ENCODE peak calls at places on chromosomes 16 and 17, in ten cellular contexts. F, W, B, G, Q, E, T, S, A and K are unnamed samples.

GRCh38 chr17:10161392-10161791 is 37.0 kb downstream of the GAS7 start:
- DNase-seq in F (no peak), W (no peak), B (no peak), G (no peak), Q (no peak), E (no peak), T (no peak), S (no peak), A (no peak), K (no peak)

GRCh38 chr17:49515196-49515770 is 20.2 kb downstream of the NGFR start:
- DNase-seq in F (peak), W (peak), B (no peak), G (peak), Q (peak), E (peak), T (peak), S (peak), A (peak), K (no peak)

GRCh38 chr17:13204607-13205237 is 186.9 kb upstream of the ELAC2 start:
- DNase-seq in F (peak), W (no peak), B (no peak), G (peak), Q (no peak), E (no peak), T (no peak), S (no peak), A (no peak), K (no peak)

GRCh38 chr17:1498869-1499268 is 6.4 kb upstream of the MYO1C start:
- DNase-seq in F (peak), W (no peak), B (no peak), G (peak), Q (no peak), E (peak), T (peak), S (no peak), A (no peak), K (no peak)

GRCh38 chr17:45367216-45367615 is 50.4 kb upstream of the MAP3K14 start:
- DNase-seq in F (no peak), W (no peak), B (no peak), G (no peak), Q (no peak), E (no peak), T (no peak), S (no peak), A (no peak), K (peak)

GRCh38 chr17:3636908-3637373 is 381 bp downstream of the CTNS start:
- DNase-seq in F (no peak), W (no peak), B (no peak), G (no peak), Q (no peak), E (no peak), T (no peak), S (no peak), A (no peak), K (no peak)

GRCh38 chr16:73150790-73151189 is 102.9 kb upstream of the ZFHX3 start:
- DNase-seq in F (no peak), W (no peak), B (no peak), G (no peak), Q (no peak), E (no peak), T (no peak), S (no peak), A (no peak), K (no peak)

GRCh38 chr17:10557422-10557821 is 8.0 kb upstream of the MYH2 start:
- DNase-seq in F (no peak), W (no peak), B (no peak), G (peak), Q (no peak), E (no peak), T (no peak), S (no peak), A (no peak), K (no peak)

GRCh38 chr16:72098936-72099335 is 5.3 kb downstream of the DHX38 start:
- DNase-seq in F (no peak), W (no peak), B (no peak), G (no peak), Q (no peak), E (no peak), T (peak), S (no peak), A (no peak), K (no peak)

GRCh38 chr17:82180776-82181528 is 31.7 kb downstream of the CCDC57 start:
- DNase-seq in F (no peak), W (no peak), B (no peak), G (no peak), Q (no peak), E (no peak), T (no peak), S (no peak), A (no peak), K (no peak)

GRCh38 chr17:50920891-50921595 is 54.9 kb upstream of the TOB1 start:
- DNase-seq in F (no peak), W (no peak), B (no peak), G (no peak), Q (no peak), E (no peak), T (no peak), S (no peak), A (no peak), K (no peak)

GRCh38 chr17:51734462-51734861 is 424.1 kb downstream of the CA10 start:
- DNase-seq in F (no peak), W (no peak), B (no peak), G (peak), Q (no peak), E (no peak), T (peak), S (no peak), A (no peak), K (no peak)

GRCh38 chr17:59406808-59407381 is 75.4 kb downstream of the YPEL2 start:
- DNase-seq in F (peak), W (no peak), B (no peak), G (peak), Q (no peak), E (peak), T (no peak), S (no peak), A (no peak), K (no peak)

GRCh38 chr17:61877837-61878236 is 14.5 kb upstream of the BRIP1 start:
- DNase-seq in F (no peak), W (no peak), B (no peak), G (no peak), Q (no peak), E (no peak), T (no peak), S (no peak), A (no peak), K (no peak)
- TF ChIP-seq CTCF in F (no peak), W (no peak), B (no peak), G (no peak), Q (no peak), E (no peak), T (no peak), S (no peak), A (no peak), K (no peak)

DNA sequence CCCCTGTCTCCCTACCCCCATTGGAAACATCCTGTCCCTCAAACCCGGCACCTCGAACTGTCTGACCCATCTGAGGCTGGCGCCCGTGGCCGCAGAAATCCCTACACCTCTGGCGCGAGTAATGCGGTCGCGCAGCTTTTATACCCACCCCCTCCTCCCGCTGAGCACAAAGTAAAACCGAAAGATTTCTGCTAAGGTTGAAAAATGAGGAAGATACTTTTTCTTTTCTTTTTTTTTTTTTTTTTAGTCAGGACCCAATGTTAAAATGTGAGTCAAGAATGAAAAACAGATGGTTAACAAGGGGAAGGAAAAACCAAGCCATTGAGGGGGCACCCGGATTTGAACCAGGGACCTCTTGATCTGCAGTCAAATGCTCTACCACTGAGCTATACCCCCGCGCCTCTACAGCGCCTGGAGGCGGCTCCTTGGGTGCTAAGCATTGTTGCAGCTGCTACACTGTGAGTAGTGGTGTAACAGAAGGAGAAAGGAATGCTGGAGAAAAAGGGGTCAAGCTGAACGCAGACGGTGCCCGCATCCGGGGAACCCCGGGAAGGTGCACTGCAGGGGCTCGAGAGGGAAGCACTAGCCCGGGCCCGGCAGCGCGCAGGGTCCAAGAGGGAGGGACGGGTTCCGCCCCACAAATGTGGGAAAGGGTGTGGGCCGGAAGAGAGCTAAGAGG is 751 bp upstream of the LASP1 start:
- DNase-seq in F (peak), W (no peak), B (peak), G (peak), Q (peak), E (peak), T (peak), S (peak), A (peak), K (peak)
- TF ChIP-seq CTCF in F (no peak), W (no peak), B (peak), G (peak), Q (no peak), E (no peak), T (peak), S (peak), A (no peak), K (no peak)

DNA sequence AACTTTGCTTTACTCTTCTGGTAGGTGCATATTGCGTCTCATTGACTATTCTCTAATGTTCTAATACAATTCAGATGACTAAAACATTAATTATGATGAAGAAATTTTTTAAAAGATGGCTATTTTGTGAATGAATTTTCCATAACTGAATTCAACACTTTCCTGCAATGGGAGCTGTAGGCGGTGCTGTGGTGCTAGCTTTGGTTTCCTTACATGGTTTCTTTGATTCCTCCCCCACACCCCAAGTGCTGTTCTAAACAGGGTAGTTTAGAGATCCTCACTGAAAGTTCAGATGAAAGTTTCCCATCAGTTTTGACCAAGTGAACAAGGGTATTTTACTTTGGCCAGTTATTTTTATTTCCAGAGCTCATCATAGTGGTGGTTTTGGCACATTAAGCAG is 26.0 kb upstream of the MRC2 start:
- DNase-seq in F (no peak), W (no peak), B (no peak), G (peak), Q (no peak), E (no peak), T (no peak), S (no peak), A (no peak), K (no peak)
- TF ChIP-seq CTCF in F (peak), W (no peak), B (no peak), G (peak), Q (no peak), E (no peak), T (no peak), S (no peak), A (no peak), K (no peak)

GRCh38 chr16:50136399-50136798 is 16.7 kb upstream of the TENT4B start:
- DNase-seq in F (no peak), W (no peak), B (no peak), G (no peak), Q (no peak), E (no peak), T (no peak), S (no peak), A (no peak), K (no peak)
- TF ChIP-seq CTCF in F (no peak), W (no peak), B (no peak), G (no peak), Q (no peak), E (no peak), T (no peak), S (no peak), A (no peak), K (no peak)

GRCh38 chr16:82630688-82631087 is 3.9 kb downstream of the CDH13 start:
- DNase-seq in F (no peak), W (no peak), B (no peak), G (peak), Q (no peak), E (no peak), T (peak), S (no peak), A (no peak), K (no peak)
- TF ChIP-seq CTCF in F (peak), W (peak), B (no peak), G (peak), Q (no peak), E (no peak), T (peak), S (peak), A (no peak), K (no peak)

GRCh38 chr17:32490101-32490482 is 3.3 kb downstream of the CDK5R1 start:
- DNase-seq in F (no peak), W (no peak), B (no peak), G (no peak), Q (no peak), E (no peak), T (no peak), S (no peak), A (no peak), K (no peak)
- TF ChIP-seq CTCF in F (no peak), W (no peak), B (no peak), G (no peak), Q (no peak), E (no peak), T (no peak), S (no peak), A (no peak), K (no peak)

DNA sequence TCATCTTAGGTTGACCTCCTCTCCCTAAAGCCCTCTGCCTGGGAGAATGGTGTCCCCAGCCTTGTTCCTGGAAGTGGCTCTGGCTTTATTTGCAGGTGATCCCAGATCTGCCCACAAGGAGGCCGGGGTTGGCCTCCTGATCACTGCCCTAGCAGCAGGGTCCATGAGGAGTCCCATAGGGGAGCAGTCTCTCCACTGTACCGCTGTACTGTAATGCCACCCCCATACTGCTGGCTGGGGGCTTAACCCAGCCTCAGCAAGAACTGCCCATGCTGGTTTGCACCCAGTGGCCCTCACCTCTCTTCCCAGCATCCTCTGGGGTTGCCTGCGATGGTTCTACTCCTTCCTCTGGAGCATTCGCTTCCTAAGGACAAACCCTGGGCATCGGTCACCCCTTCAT is 39.1 kb downstream of the PSME3IP1 start:
- DNase-seq in F (no peak), W (no peak), B (no peak), G (no peak), Q (no peak), E (no peak), T (no peak), S (no peak), A (no peak), K (no peak)
- TF ChIP-seq CTCF in F (no peak), W (peak), B (peak), G (no peak), Q (no peak), E (peak), T (peak), S (no peak), A (no peak), K (no peak)

GRCh38 chr16:54591816-54592246 is 305.2 kb upstream of the IRX3 start:
- DNase-seq in F (no peak), W (no peak), B (no peak), G (no peak), Q (no peak), E (no peak), T (no peak), S (no peak), A (no peak), K (peak)

GRCh38 chr16:54587176-54587515 is 300.6 kb upstream of the IRX3 start:
- DNase-seq in F (no peak), W (no peak), B (no peak), G (no peak), Q (no peak), E (no peak), T (no peak), S (no peak), A (no peak), K (peak)

GRCh38 chr16:54588026-54588425 is 301.4 kb upstream of the IRX3 start:
- DNase-seq in F (no peak), W (no peak), B (no peak), G (no peak), Q (no peak), E (no peak), T (no peak), S (no peak), A (no peak), K (peak)

GRCh38 chr16:54590836-54591235 is 304.2 kb upstream of the IRX3 start:
- DNase-seq in F (no peak), W (no peak), B (no peak), G (no peak), Q (no peak), E (no peak), T (no peak), S (no peak), A (no peak), K (peak)

DNA sequence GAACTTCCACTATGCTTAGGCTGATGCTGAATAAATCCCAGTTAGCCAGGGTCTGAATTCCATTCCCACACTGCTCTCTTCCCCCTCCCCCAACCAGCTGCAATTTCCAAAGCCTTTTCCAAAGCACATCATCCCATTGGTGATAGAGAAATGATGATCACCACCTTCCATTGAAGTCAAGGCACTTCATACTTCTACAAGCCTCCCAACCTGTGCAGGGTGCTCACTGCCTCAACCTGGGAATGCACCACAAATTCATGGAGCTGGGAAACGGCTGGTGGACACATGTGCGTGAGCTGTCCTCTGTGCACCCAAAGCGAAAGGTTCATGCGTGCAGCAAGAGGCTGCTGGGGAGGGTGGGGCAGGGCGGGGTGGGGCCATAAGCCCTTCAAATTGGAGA is 302.7 kb upstream of the IRX3 start:
- DNase-seq in F (no peak), W (no peak), B (no peak), G (no peak), Q (no peak), E (no peak), T (no peak), S (no peak), A (no peak), K (peak)
- TF ChIP-seq CTCF in F (no peak), W (no peak), B (no peak), G (no peak), Q (no peak), E (no peak), T (no peak), S (no peak), A (no peak), K (no peak)

DNA sequence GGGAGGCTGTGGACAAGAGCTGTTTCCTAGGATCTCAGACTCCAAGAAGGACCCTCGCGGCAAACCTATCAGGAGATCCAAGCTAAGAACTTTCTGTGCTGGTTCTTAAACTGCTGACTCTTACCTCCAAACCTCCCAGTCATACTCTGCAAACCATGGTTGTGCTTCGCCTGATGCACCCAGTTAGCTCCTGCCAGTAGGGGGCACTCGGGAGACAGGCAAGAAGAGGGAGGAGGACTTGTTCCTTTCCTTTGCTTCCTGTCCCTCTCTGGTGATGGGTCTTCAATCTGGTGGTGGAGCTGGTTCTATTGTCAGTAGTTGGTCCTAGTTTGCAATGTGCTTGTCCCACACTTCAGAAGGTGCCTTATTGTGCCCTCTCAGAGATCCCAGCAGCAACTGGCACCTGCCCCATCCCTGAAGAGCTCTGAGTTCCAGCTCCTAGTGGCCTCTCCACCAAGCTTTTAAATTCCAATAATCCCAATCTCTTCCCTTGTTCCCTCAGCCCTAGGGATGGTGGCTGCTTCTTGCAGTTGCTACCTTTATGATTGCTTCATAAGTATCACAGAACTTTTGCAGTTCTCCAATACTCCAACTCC is 113.5 kb upstream of the RPL38 start:
- DNase-seq in F (peak), W (no peak), B (no peak), G (peak), Q (no peak), E (peak), T (peak), S (no peak), A (no peak), K (no peak)
- TF ChIP-seq CTCF in F (no peak), W (peak), B (peak), G (peak), Q (no peak), E (peak), T (peak), S (peak), A (no peak), K (no peak)

GRCh38 chr16:64459821-64460220 is 662.0 kb downstream of the CDH11 start:
- DNase-seq in F (peak), W (no peak), B (no peak), G (peak), Q (no peak), E (no peak), T (peak), S (no peak), A (no peak), K (no peak)

GRCh38 chr16:64452446-64452845 is 669.4 kb downstream of the CDH11 start:
- DNase-seq in F (no peak), W (no peak), B (no peak), G (no peak), Q (no peak), E (no peak), T (no peak), S (no peak), A (no peak), K (no peak)

GRCh38 chr16:64453643-64454042 is 668.2 kb downstream of the CDH11 start:
- DNase-seq in F (no peak), W (no peak), B (no peak), G (no peak), Q (no peak), E (no peak), T (no peak), S (no peak), A (no peak), K (no peak)

GRCh38 chr16:64459402-64459801 is 662.5 kb downstream of the CDH11 start:
- DNase-seq in F (peak), W (no peak), B (no peak), G (no peak), Q (no peak), E (no peak), T (peak), S (no peak), A (no peak), K (no peak)

DNA sequence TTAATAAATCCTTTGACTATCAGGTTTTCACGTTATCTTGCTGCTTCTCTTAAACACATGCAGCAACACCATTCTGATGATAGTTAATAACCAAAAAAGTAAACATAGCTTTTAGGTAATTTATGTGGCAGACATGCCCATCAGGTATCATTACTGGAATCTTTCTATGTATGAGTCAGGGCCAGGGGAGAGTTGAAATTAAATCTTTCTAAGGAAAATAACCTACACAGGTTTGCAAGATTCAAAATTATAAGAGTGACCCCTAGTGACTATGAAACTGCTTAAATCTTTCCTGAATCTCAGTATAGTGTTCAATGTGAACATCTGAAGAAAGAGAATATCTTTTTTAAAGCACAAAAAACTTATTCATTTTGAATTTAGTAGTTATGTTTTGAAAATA is 666.6 kb downstream of the CDH11 start:
- DNase-seq in F (peak), W (no peak), B (no peak), G (peak), Q (no peak), E (no peak), T (peak), S (no peak), A (no peak), K (no peak)
- TF ChIP-seq CTCF in F (no peak), W (no peak), B (no peak), G (peak), Q (no peak), E (no peak), T (no peak), S (peak), A (no peak), K (no peak)